ENCODE peak calls at places on chromosomes 3 and 15, in ten cellular contexts. L is stomach; N is left ventricle myocardium inferior; U is SJSA1; X is CD8-positive, alpha-beta memory T cell; Q is adrenal gland; M is left lung; Y is ovary; W is tibial artery; E is upper lobe of left lung. R is an unnamed sample. For H3K4me1, the result is how much of the 10 kb centered on the place peaks cover.

GRCh38 chr3:4340411-4341335 is 37.5 kb downstream of the SETMAR start:
- DNase-seq in W (no peak), X (no peak), E (no peak), N (no peak), Q (no peak), Y (no peak), L (no peak), M (no peak), U (no peak), R (no peak)

GRCh38 chr15:59739557-59740186 is 50.6 kb upstream of the BNIP2 start:
- DNase-seq in L (no peak), N (no peak), U (no peak), W (no peak), Y (no peak), X (no peak), E (peak), Q (no peak), M (no peak), R (no peak)

GRCh38 chr15:91801836-91802534 is 51.5 kb upstream of the SLCO3A1 start:
- DNase-seq in Q (no peak), Y (no peak), E (no peak), W (no peak), L (no peak), N (peak), M (no peak), U (no peak), X (no peak), R (no peak)

GRCh38 chr3:130468311-130468710 is 48.7 kb upstream of the COL6A6 start:
- DNase-seq in N (no peak), L (no peak), U (no peak), W (no peak), M (no peak), E (no peak), Y (no peak), X (no peak), Q (no peak), R (no peak)

GRCh38 chr3:42504334-42505202 is 2.1 kb downstream of the VIPR1 start:
- DNase-seq in M (peak), Y (no peak), W (peak), N (no peak), E (no peak), U (no peak), Q (no peak), X (no peak), L (peak), R (no peak)

GRCh38 chr3:77324115-77324514 is 284.2 kb downstream of the ROBO2 start:
- DNase-seq in X (no peak), N (no peak), L (no peak), Y (no peak), W (no peak), M (no peak), Q (no peak), E (no peak), U (no peak), R (no peak)

GRCh38 chr3:8875831-8876230 is 87.4 kb downstream of the RAD18 start:
- DNase-seq in Q (no peak), W (no peak), N (no peak), M (no peak), U (no peak), X (no peak), L (no peak), E (no peak), Y (no peak), R (no peak)

GRCh38 chr3:69141313-69141712 is 18.9 kb upstream of the LMOD3 start:
- DNase-seq in Q (no peak), E (no peak), N (no peak), U (no peak), W (no peak), X (no peak), M (no peak), Y (no peak), L (no peak), R (no peak)

GRCh38 chr15:75061272-75061671 is 37.9 kb downstream of the PPCDC start:
- DNase-seq in M (no peak), Q (peak), E (no peak), W (no peak), L (no peak), N (no peak), U (no peak), Y (peak), X (no peak), R (no peak)

GRCh38 chr15:73990250-73991005 is 1.7 kb downstream of the STOML1 start:
- DNase-seq in Q (peak), U (no peak), N (no peak), Y (no peak), W (no peak), X (no peak), M (no peak), L (no peak), E (no peak), R (peak)
- H3K4me1 ChIP-seq in Q (half or more), U (half or more), N (half or more), Y (under half), W (half or more), X (under half), M (half or more), L (half or more), E (half or more), R (under half)

GRCh38 chr3:71011565-71012287 is 571.8 kb downstream of the FOXP1 start:
- DNase-seq in W (no peak), U (no peak), L (no peak), X (no peak), Q (no peak), E (no peak), N (no peak), Y (no peak), M (no peak), R (no peak)

GRCh38 chr3:71010731-71011455 is 572.6 kb downstream of the FOXP1 start:
- DNase-seq in Q (no peak), U (no peak), M (no peak), Y (no peak), W (no peak), N (no peak), E (no peak), L (no peak), X (peak), R (no peak)

GRCh38 chr3:71008350-71008923 is 575.1 kb downstream of the FOXP1 start:
- DNase-seq in Q (no peak), W (no peak), E (no peak), N (no peak), L (no peak), M (no peak), X (peak), U (no peak), Y (no peak), R (no peak)

GRCh38 chr3:71005797-71006321 is 577.7 kb downstream of the FOXP1 start:
- DNase-seq in X (no peak), Y (no peak), N (no peak), Q (no peak), U (no peak), W (no peak), L (no peak), E (no peak), M (no peak), R (no peak)

GRCh38 chr3:71006810-71007785 is 576.4 kb downstream of the FOXP1 start:
- DNase-seq in Q (no peak), M (no peak), E (no peak), L (no peak), X (peak), W (no peak), Y (no peak), U (peak), N (no peak), R (peak)
- H3K4me1 ChIP-seq in Q (under half), M (under half), E (under half), L (half or more), X (half or more), W (half or more), Y (under half), U (under half), N (half or more), R (under half)

GRCh38 chr3:136152963-136153362 is 43.2 kb downstream of the MSL2 start:
- DNase-seq in N (no peak), Q (no peak), L (no peak), U (no peak), Y (no peak), X (no peak), M (no peak), E (no peak), W (no peak), R (no peak)

GRCh38 chr3:136149569-136150136 is 46.5 kb downstream of the MSL2 start:
- DNase-seq in L (no peak), N (no peak), Q (no peak), W (no peak), Y (no peak), X (no peak), M (no peak), E (no peak), U (no peak), R (no peak)

GRCh38 chr3:136152176-136152843 is 43.8 kb downstream of the MSL2 start:
- DNase-seq in Y (no peak), E (no peak), N (no peak), W (no peak), M (no peak), Q (no peak), U (no peak), L (no peak), X (no peak), R (no peak)

GRCh38 chr3:136146981-136147729 is 49.0 kb downstream of the MSL2 start:
- DNase-seq in U (no peak), Q (no peak), W (no peak), Y (no peak), E (no peak), N (no peak), L (no peak), X (no peak), M (no peak), R (no peak)

GRCh38 chr3:136151219-136151618 is 44.9 kb downstream of the MSL2 start:
- DNase-seq in M (no peak), W (no peak), E (no peak), L (no peak), N (no peak), U (no peak), X (no peak), Q (no peak), Y (no peak), R (no peak)
- H3K4me1 ChIP-seq in M (under half), W (under half), E (under half), L (under half), N (half or more), U (under half), X (under half), Q (under half), Y (under half), R (under half)

DNA sequence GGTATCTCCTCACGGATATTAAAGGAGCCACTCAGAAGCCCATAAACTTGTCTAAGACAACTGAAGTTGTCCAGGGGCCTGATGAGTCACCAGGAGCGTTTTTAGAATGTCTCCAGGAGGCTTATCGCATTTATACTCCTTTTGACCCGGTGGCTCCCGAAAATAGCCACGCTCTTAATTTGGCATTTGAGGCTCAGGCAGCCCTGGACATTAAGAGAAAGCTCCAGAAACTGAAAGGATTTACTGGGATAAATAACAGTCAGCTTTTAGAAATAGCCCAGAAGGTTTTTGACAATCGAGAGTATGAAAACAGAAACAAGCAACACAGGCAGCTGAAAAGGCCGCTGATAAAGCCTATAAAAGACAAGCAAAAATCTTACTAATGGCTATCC is 4.1 kb downstream of the DET1 start:
- DNase-seq in X (no peak), Q (no peak), Y (peak), M (no peak), E (no peak), W (no peak), U (no peak), L (no peak), N (no peak), R (no peak)
- H3K4me1 ChIP-seq in X (under half), Q (under half), Y (under half), M (under half), E (under half), W (under half), U (under half), L (under half), N (under half), R (under half)

R was measured in right cardiac atrium.